ENCODE peak calls at places on chromosomes 1 and 21, in eight cellular contexts. One of them, this sample, is unnamed.

GRCh38 chr1:3235496-3235895 is 166.5 kb downstream of the PRDM16 start:
- DNase-seq in A549: no peak
- DNase-seq in transverse colon: no peak
- DNase-seq in H54: no peak
- DNase-seq in prostate gland: no peak
- DNase-seq in heart left ventricle: no peak
- DNase-seq in GM12892: no peak
- DNase-seq in IMR-90: no peak
- DNase-seq in this sample: no peak

GRCh38 chr21:45575304-45575992 is 33.2 kb upstream of the SLC19A1 start:
- DNase-seq in A549: no peak
- DNase-seq in transverse colon: no peak
- DNase-seq in H54: no peak
- DNase-seq in prostate gland: no peak
- DNase-seq in heart left ventricle: no peak
- DNase-seq in GM12892: no peak
- DNase-seq in IMR-90: no peak
- DNase-seq in this sample: peak

GRCh38 chr1:99198377-99198776 is 65.9 kb upstream of the PLPPR4 start:
- DNase-seq in A549: no peak
- DNase-seq in transverse colon: no peak
- DNase-seq in H54: no peak
- DNase-seq in prostate gland: no peak
- DNase-seq in heart left ventricle: no peak
- DNase-seq in GM12892: no peak
- DNase-seq in IMR-90: no peak
- DNase-seq in this sample: no peak

GRCh38 chr1:89692601-89693503 is 59.9 kb downstream of the LRRC8C start:
- DNase-seq in A549: no peak
- DNase-seq in transverse colon: no peak
- DNase-seq in H54: no peak
- DNase-seq in prostate gland: no peak
- DNase-seq in heart left ventricle: no peak
- DNase-seq in GM12892: no peak
- DNase-seq in IMR-90: peak
- DNase-seq in this sample: no peak

GRCh38 chr1:171115280-171115897 is 24.7 kb downstream of the FMO3 start:
- DNase-seq in A549: no peak
- DNase-seq in transverse colon: no peak
- DNase-seq in H54: no peak
- DNase-seq in prostate gland: no peak
- DNase-seq in heart left ventricle: no peak
- DNase-seq in GM12892: no peak
- DNase-seq in IMR-90: no peak
- DNase-seq in this sample: no peak

GRCh38 chr1:221925947-221926346 is 184.1 kb upstream of the DUSP10 start:
- DNase-seq in A549: no peak
- DNase-seq in transverse colon: no peak
- DNase-seq in H54: no peak
- DNase-seq in prostate gland: no peak
- DNase-seq in heart left ventricle: no peak
- DNase-seq in GM12892: no peak
- DNase-seq in IMR-90: peak
- DNase-seq in this sample: no peak

GRCh38 chr1:171486048-171486519 is 754 bp downstream of the PRRC2C start:
- DNase-seq in A549: peak
- DNase-seq in transverse colon: peak
- DNase-seq in H54: peak
- DNase-seq in prostate gland: peak
- DNase-seq in heart left ventricle: peak
- DNase-seq in GM12892: peak
- DNase-seq in IMR-90: peak
- DNase-seq in this sample: no peak

GRCh38 chr1:41707793-41708192 is 210.9 kb downstream of the HIVEP3 start:
- DNase-seq in A549: no peak
- DNase-seq in transverse colon: no peak
- DNase-seq in H54: no peak
- DNase-seq in prostate gland: no peak
- DNase-seq in heart left ventricle: no peak
- DNase-seq in GM12892: no peak
- DNase-seq in IMR-90: no peak
- DNase-seq in this sample: no peak

GRCh38 chr1:20375563-20375962 is 84.9 kb downstream of the VWA5B1 start:
- DNase-seq in A549: no peak
- DNase-seq in transverse colon: no peak
- DNase-seq in H54: peak
- DNase-seq in prostate gland: no peak
- DNase-seq in heart left ventricle: no peak
- DNase-seq in GM12892: no peak
- DNase-seq in IMR-90: peak
- DNase-seq in this sample: no peak

GRCh38 chr1:66769512-66770229 is 17.4 kb downstream of the DYNLT5 start:
- DNase-seq in A549: no peak
- DNase-seq in transverse colon: no peak
- DNase-seq in H54: no peak
- DNase-seq in prostate gland: no peak
- DNase-seq in heart left ventricle: no peak
- DNase-seq in GM12892: no peak
- DNase-seq in IMR-90: no peak
- DNase-seq in this sample: no peak

GRCh38 chr1:186050360-186050759 is 316.2 kb downstream of the HMCN1 start:
- DNase-seq in A549: no peak
- DNase-seq in transverse colon: no peak
- DNase-seq in H54: no peak
- DNase-seq in prostate gland: no peak
- DNase-seq in heart left ventricle: no peak
- DNase-seq in GM12892: no peak
- DNase-seq in IMR-90: peak
- DNase-seq in this sample: no peak

GRCh38 chr1:101567582-101568189 is 330.9 kb downstream of the S1PR1 start:
- DNase-seq in A549: peak
- DNase-seq in transverse colon: peak
- DNase-seq in H54: peak
- DNase-seq in prostate gland: no peak
- DNase-seq in heart left ventricle: no peak
- DNase-seq in GM12892: peak
- DNase-seq in IMR-90: peak
- DNase-seq in this sample: no peak

GRCh38 chr1:45329445-45329844 is 2.8 kb downstream of the HPDL start:
- DNase-seq in A549: no peak
- DNase-seq in transverse colon: no peak
- DNase-seq in H54: peak
- DNase-seq in prostate gland: no peak
- DNase-seq in heart left ventricle: no peak
- DNase-seq in GM12892: no peak
- DNase-seq in IMR-90: no peak
- DNase-seq in this sample: no peak

GRCh38 chr1:201016943-201017827 is 6.3 kb downstream of the KIF21B start:
- DNase-seq in A549: no peak
- DNase-seq in transverse colon: no peak
- DNase-seq in H54: no peak
- DNase-seq in prostate gland: no peak
- DNase-seq in heart left ventricle: no peak
- DNase-seq in GM12892: no peak
- DNase-seq in IMR-90: no peak
- DNase-seq in this sample: no peak

GRCh38 chr1:214402583-214403216 is 121.7 kb downstream of the SMYD2 start:
- DNase-seq in A549: no peak
- DNase-seq in transverse colon: no peak
- DNase-seq in H54: no peak
- DNase-seq in prostate gland: no peak
- DNase-seq in heart left ventricle: no peak
- DNase-seq in GM12892: no peak
- DNase-seq in IMR-90: peak
- DNase-seq in this sample: no peak

GRCh38 chr1:243255791-243256512 is at the start of gene SDCCAG8:
- DNase-seq in A549: peak
- DNase-seq in transverse colon: peak
- DNase-seq in H54: peak
- DNase-seq in prostate gland: peak
- DNase-seq in heart left ventricle: peak
- DNase-seq in GM12892: peak
- DNase-seq in IMR-90: peak
- DNase-seq in this sample: peak

GRCh38 chr1:243253927-243254232 is 1.2 kb downstream of the CEP170 start:
- DNase-seq in A549: no peak
- DNase-seq in transverse colon: no peak
- DNase-seq in H54: no peak
- DNase-seq in prostate gland: no peak
- DNase-seq in heart left ventricle: no peak
- DNase-seq in GM12892: no peak
- DNase-seq in IMR-90: no peak
- DNase-seq in this sample: no peak

GRCh38 chr1:243254233-243254926 is 701 bp downstream of the CEP170 start:
- DNase-seq in A549: peak
- DNase-seq in transverse colon: peak
- DNase-seq in H54: peak
- DNase-seq in prostate gland: peak
- DNase-seq in heart left ventricle: peak
- DNase-seq in GM12892: peak
- DNase-seq in IMR-90: peak
- DNase-seq in this sample: peak

GRCh38 chr1:243256590-243256989 is 749 bp downstream of the SDCCAG8 start:
- DNase-seq in A549: no peak
- DNase-seq in transverse colon: no peak
- DNase-seq in H54: no peak
- DNase-seq in prostate gland: no peak
- DNase-seq in heart left ventricle: no peak
- DNase-seq in GM12892: no peak
- DNase-seq in IMR-90: no peak
- DNase-seq in this sample: no peak

DNA sequence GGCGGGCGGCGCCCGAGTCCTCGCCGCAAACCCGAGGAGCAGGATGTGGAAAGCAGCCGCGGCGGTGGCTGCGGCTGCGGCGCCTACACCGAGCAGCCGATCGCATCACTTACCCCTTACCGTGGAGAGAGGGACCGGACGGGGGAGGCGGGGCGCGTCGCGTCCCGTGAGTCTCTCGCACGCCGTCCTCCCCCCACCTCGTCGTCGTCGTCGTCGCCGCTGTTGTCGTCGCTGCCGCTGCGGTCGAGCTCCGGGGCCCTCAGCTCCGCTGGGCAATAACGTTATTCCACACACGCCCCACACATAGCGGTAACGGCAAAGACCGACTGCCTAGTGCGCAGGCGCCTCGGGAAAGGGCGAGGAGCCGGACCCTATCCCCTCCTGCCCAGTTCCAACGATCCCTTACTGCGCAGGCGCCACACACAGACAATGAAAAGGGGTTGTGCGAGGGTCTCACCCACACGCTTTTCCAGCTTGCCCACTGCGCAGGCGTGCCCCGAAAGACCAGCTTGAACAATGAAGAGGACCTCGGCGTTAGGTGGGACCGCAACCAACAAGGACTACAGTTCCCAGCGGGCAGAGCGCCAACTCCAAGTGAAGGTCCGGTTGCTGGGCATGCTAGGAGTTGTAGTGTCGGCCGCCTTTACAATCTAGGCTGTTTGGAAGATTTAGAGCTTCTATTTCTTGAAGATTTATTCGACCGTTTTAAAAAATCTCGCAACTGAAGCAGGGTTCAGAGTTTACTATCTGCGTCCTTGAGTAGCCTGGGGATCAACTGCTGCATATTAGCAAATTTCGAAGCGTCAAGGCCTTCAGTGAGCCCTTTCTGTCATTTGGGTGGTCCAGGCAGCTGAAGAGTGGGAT is at the start of gene CEP170:
- DNase-seq in A549: peak
- DNase-seq in transverse colon: peak
- DNase-seq in H54: peak
- DNase-seq in prostate gland: peak
- DNase-seq in heart left ventricle: peak
- DNase-seq in GM12892: peak
- DNase-seq in IMR-90: peak
- DNase-seq in this sample: peak
- TF ChIP-seq POLR2A in A549: peak
- TF ChIP-seq POLR2A in transverse colon: peak
- TF ChIP-seq POLR2A in H54: peak
- TF ChIP-seq POLR2A in prostate gland: peak
- TF ChIP-seq POLR2A in heart left ventricle: no peak
- TF ChIP-seq POLR2A in GM12892: peak
- TF ChIP-seq POLR2A in IMR-90: no peak
- TF ChIP-seq POLR2A in this sample: no peak

GRCh38 chr21:33641339-33642026 is at the start of gene CRYZL1:
- DNase-seq in A549: peak
- DNase-seq in transverse colon: peak
- DNase-seq in H54: peak
- DNase-seq in prostate gland: peak
- DNase-seq in heart left ventricle: peak
- DNase-seq in GM12892: peak
- DNase-seq in IMR-90: peak
- DNase-seq in this sample: peak
- TF ChIP-seq POLR2A in A549: peak
- TF ChIP-seq POLR2A in transverse colon: peak
- TF ChIP-seq POLR2A in H54: peak
- TF ChIP-seq POLR2A in prostate gland: peak
- TF ChIP-seq POLR2A in heart left ventricle: no peak
- TF ChIP-seq POLR2A in GM12892: peak
- TF ChIP-seq POLR2A in IMR-90: peak
- TF ChIP-seq POLR2A in this sample: no peak

DNA sequence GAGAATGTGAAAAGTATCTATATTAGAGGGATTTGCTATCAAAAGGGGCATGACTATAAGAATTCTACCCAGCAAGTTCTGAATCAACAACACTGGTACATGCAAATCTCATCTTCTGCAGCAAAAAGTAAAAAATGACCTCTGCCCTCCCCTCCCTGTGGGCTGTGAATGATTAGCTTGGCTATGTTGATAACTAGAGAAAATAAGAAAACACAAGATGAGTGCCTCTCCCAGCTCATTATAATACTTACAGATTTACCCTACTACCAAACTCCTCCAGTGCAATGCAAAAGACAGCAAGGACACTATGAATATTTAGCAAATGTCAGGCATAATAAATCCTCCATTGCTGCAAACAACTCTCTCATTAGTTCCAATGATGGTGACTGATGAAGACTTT is 102.4 kb downstream of the SLC45A1 start:
- DNase-seq in A549: no peak
- DNase-seq in transverse colon: peak
- DNase-seq in H54: no peak
- DNase-seq in prostate gland: no peak
- DNase-seq in heart left ventricle: no peak
- DNase-seq in GM12892: no peak
- DNase-seq in IMR-90: no peak
- DNase-seq in this sample: no peak
- TF ChIP-seq POLR2A in A549: no peak
- TF ChIP-seq POLR2A in transverse colon: peak
- TF ChIP-seq POLR2A in H54: no peak
- TF ChIP-seq POLR2A in prostate gland: no peak
- TF ChIP-seq POLR2A in heart left ventricle: no peak
- TF ChIP-seq POLR2A in GM12892: no peak
- TF ChIP-seq POLR2A in IMR-90: no peak
- TF ChIP-seq POLR2A in this sample: no peak

DNA sequence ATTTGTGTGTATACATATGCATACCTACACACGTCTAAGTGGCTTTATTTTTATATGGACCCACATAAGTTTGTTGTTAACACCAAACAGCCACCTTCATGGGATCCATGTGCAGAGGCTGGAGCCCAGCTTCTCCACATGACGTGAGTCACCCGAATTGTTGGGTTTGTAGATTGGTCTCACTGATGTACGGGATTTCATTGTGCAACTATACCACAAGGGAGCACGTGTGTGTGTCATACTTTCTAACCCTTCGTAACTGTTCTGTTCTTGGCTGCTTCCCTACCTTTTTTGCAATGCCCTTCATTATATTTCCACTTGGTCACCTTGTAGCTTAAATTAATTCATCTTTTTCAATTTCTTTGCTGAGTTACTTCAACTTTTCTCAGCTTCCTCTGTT is 21.0 kb downstream of the SPRTN start:
- DNase-seq in A549: no peak
- DNase-seq in transverse colon: no peak
- DNase-seq in H54: peak
- DNase-seq in prostate gland: no peak
- DNase-seq in heart left ventricle: peak
- DNase-seq in GM12892: no peak
- DNase-seq in IMR-90: peak
- DNase-seq in this sample: peak
- TF ChIP-seq POLR2A in A549: no peak
- TF ChIP-seq POLR2A in transverse colon: no peak
- TF ChIP-seq POLR2A in H54: no peak
- TF ChIP-seq POLR2A in prostate gland: no peak
- TF ChIP-seq POLR2A in heart left ventricle: no peak
- TF ChIP-seq POLR2A in GM12892: no peak
- TF ChIP-seq POLR2A in IMR-90: no peak
- TF ChIP-seq POLR2A in this sample: no peak